ENCODE peak calls at places on chromosomes 4 and X, in ten cellular contexts. A is uterus, J is stomach, V is adrenal gland, P is spleen, Y is upper lobe of left lung, Z is prostate gland, Q is right lobe of liver, H is body of pancreas, K is transverse colon. W is an unnamed sample.
A peak's percentile ranks its signal among the peaks of the same experiment; 100 is the strongest.

GRCh38 chrX:17605676-17606075 is 131.6 kb upstream of the SCML1 start:
- DNase-seq in A (no peak), J (no peak), V (no peak), P (no peak), Y (no peak), Z (no peak), Q (no peak), H (peak; percentile 13), K (no peak), W (no peak)

GRCh38 chr4:8050555-8051206 is 107.9 kb downstream of the ABLIM2 start:
- DNase-seq in A (peak; percentile 73), J (peak; percentile 71), V (peak; percentile 90), P (no peak), Y (peak; percentile 87), Z (peak; percentile 35), Q (peak; percentile 88), H (peak; percentile 75), K (peak; percentile 58), W (peak; percentile 86)

GRCh38 chr4:5753766-5754528 is 42.9 kb downstream of the EVC start:
- DNase-seq in A (no peak), J (no peak), V (no peak), P (no peak), Y (no peak), Z (no peak), Q (no peak), H (no peak), K (no peak), W (no peak)

GRCh38 chr4:56181140-56181950 is 205.9 kb downstream of the AASDH start:
- DNase-seq in A (no peak), J (no peak), V (no peak), P (no peak), Y (no peak), Z (no peak), Q (no peak), H (no peak), K (no peak), W (no peak)

GRCh38 chr4:166594326-166594946 is 639.9 kb downstream of the SPOCK3 start:
- DNase-seq in A (no peak), J (peak; percentile 37), V (peak; percentile 13), P (no peak), Y (no peak), Z (no peak), Q (no peak), H (peak; percentile 63), K (peak; percentile 13), W (no peak)

GRCh38 chrX:32395878-32396277 is 815.5 kb downstream of the DMD start:
- DNase-seq in A (no peak), J (no peak), V (no peak), P (no peak), Y (no peak), Z (no peak), Q (no peak), H (no peak), K (no peak), W (no peak)

GRCh38 chr4:26173619-26174018 is 147.2 kb upstream of the RBPJ start:
- DNase-seq in A (no peak), J (peak; percentile 35), V (no peak), P (no peak), Y (no peak), Z (no peak), Q (no peak), H (peak; percentile 79), K (no peak), W (no peak)

GRCh38 chrX:43703211-43703791 is 47.2 kb downstream of the MAOA start:
- DNase-seq in A (no peak), J (no peak), V (no peak), P (no peak), Y (no peak), Z (no peak), Q (no peak), H (no peak), K (no peak), W (no peak)

GRCh38 chrX:9164086-9164485 is 130.2 kb upstream of the FAM9B start:
- DNase-seq in A (no peak), J (no peak), V (no peak), P (no peak), Y (no peak), Z (no peak), Q (no peak), H (no peak), K (no peak), W (no peak)

GRCh38 chr4:63632858-63633257 is 776.4 kb downstream of the TECRL start:
- DNase-seq in A (no peak), J (no peak), V (no peak), P (no peak), Y (no peak), Z (no peak), Q (no peak), H (no peak), K (no peak), W (no peak)

GRCh38 chr4:168304744-168305459 is 13.7 kb downstream of the DDX60 start:
- DNase-seq in A (no peak), J (no peak), V (no peak), P (no peak), Y (no peak), Z (no peak), Q (no peak), H (no peak), K (no peak), W (no peak)

GRCh38 chr4:76930721-76931481 is 18.7 kb upstream of the SEPTIN11 start:
- DNase-seq in A (no peak), J (no peak), V (no peak), P (no peak), Y (no peak), Z (no peak), Q (no peak), H (no peak), K (no peak), W (no peak)

GRCh38 chr4:181822005-181822375 is 421.2 kb upstream of the TENM3 start:
- DNase-seq in A (no peak), J (no peak), V (peak; percentile 65), P (no peak), Y (no peak), Z (no peak), Q (no peak), H (no peak), K (no peak), W (no peak)

GRCh38 chr4:39539026-39539690 is 11.9 kb upstream of the UGDH start:
- DNase-seq in A (no peak), J (peak; percentile 66), V (no peak), P (no peak), Y (no peak), Z (peak; percentile 86), Q (no peak), H (no peak), K (no peak), W (no peak)

GRCh38 chr4:184825394-184826314 is at the start of gene ACSL1:
- DNase-seq in A (peak; percentile 78), J (peak; percentile 82), V (peak; percentile 71), P (peak; percentile 97), Y (peak; percentile 97), Z (peak; percentile 81), Q (peak; percentile 94), H (peak; percentile 84), K (peak; percentile 76), W (peak; percentile 80)

GRCh38 chr4:48815483-48815882 is 15.4 kb upstream of the OCIAD1 start:
- DNase-seq in A (no peak), J (no peak), V (no peak), P (no peak), Y (no peak), Z (no peak), Q (no peak), H (no peak), K (no peak), W (no peak)

GRCh38 chr4:125243835-125244397 is 70.8 kb upstream of the FAT4 start:
- DNase-seq in A (no peak), J (no peak), V (no peak), P (no peak), Y (no peak), Z (no peak), Q (no peak), H (no peak), K (no peak), W (no peak)

GRCh38 chr4:176360446-176360845 is 40.7 kb downstream of the SPCS3 start:
- DNase-seq in A (no peak), J (no peak), V (no peak), P (no peak), Y (no peak), Z (no peak), Q (no peak), H (no peak), K (no peak), W (no peak)

GRCh38 chr4:137819964-137820383 is 287.7 kb upstream of the PCDH18 start:
- DNase-seq in A (no peak), J (no peak), V (no peak), P (no peak), Y (no peak), Z (peak; percentile 9), Q (no peak), H (peak; percentile 25), K (no peak), W (no peak)

GRCh38 chr4:183100827-183101226 is 1.8 kb downstream of the WWC2 start:
- DNase-seq in A (no peak), J (no peak), V (no peak), P (no peak), Y (no peak), Z (no peak), Q (no peak), H (peak; percentile 18), K (no peak), W (no peak)
- H3K27ac ChIP-seq in A (no peak overlapping the region), J (no peak overlapping the region), V (no peak overlapping the region), P (no peak overlapping the region), Y (no peak overlapping the region), Z (no peak overlapping the region), Q (peak overlapping the region; percentile 98), H (peak overlapping the region; percentile 96), K (no peak overlapping the region), W (no peak overlapping the region)

GRCh38 chr4:87931932-87932331 is 43.6 kb upstream of the SPP1 start:
- DNase-seq in A (no peak), J (no peak), V (no peak), P (no peak), Y (no peak), Z (no peak), Q (no peak), H (no peak), K (no peak), W (no peak)
- TF ChIP-seq POLR2A in A (no peak), J (no peak), V (no peak), P (no peak), Y (no peak), Z (no peak), Q (no peak), H (no peak), K (no peak), W (no peak)

DNA sequence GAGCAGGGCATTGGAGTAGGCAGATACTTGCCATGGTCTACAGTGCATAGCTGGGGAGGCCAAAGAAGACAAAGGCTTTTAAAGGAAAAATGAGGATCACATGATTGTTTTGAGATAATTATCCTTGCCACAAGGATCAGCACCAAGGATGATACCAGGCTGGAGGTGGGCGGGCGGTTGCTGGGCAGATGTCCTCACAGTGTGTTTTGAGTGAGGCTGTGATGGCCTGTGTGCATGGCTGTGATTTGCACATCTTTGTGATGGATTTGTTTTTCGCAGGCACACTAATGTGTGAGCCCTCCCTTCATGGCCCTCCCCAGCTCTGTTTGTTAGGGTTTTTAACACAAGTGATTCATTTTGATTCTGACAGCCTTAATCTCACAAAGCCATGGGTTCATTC is 46.7 kb downstream of the RGS12 start:
- DNase-seq in A (no peak), J (no peak), V (no peak), P (no peak), Y (no peak), Z (no peak), Q (no peak), H (no peak), K (no peak), W (no peak)
- H3K27ac ChIP-seq in A (no peak overlapping the region), J (no peak overlapping the region), V (no peak overlapping the region), P (no peak overlapping the region), Y (no peak overlapping the region), Z (no peak overlapping the region), Q (no peak overlapping the region), H (no peak overlapping the region), K (no peak overlapping the region), W (no peak overlapping the region)

GRCh38 chr4:2375427-2375826 is 43.0 kb downstream of the ZFYVE28 start:
- DNase-seq in A (no peak), J (no peak), V (no peak), P (no peak), Y (no peak), Z (no peak), Q (no peak), H (no peak), K (no peak), W (no peak)
- TF ChIP-seq POLR2A in A (no peak), J (no peak), V (no peak), P (no peak), Y (no peak), Z (no peak), Q (no peak), H (no peak), K (no peak), W (no peak)